ENCODE peak calls at places on chromosomes 16 and 17, in nine cellular contexts. One of them, this sample, is unnamed.

GRCh38 chr16:1494711-1495110 is 1.6 kb downstream of the TELO2 start:
- DNase-seq in HCT116: no peak
- DNase-seq in H54: no peak
- DNase-seq in pons: no peak
- DNase-seq in NCI-H526 treated with DMSO at 0.1 percent for 48 hours: no peak
- DNase-seq in NAMALWA: no peak
- DNase-seq in stromal cell of bone marrow: no peak
- DNase-seq in fibroblast of mammary gland: peak
- DNase-seq in naive thymus-derived CD8-positive, alpha-beta T cell: no peak
- DNase-seq in this sample: no peak

GRCh38 chr17:41571561-41572434 is at the start of gene KRT9:
- DNase-seq in NCI-H526 treated with DMSO at 0.1 percent for 48 hours: no peak
- DNase-seq in naive thymus-derived CD8-positive, alpha-beta T cell: no peak
- DNase-seq in fibroblast of mammary gland: no peak
- DNase-seq in HCT116: no peak
- DNase-seq in H54: no peak
- DNase-seq in NAMALWA: no peak
- DNase-seq in stromal cell of bone marrow: no peak
- DNase-seq in pons: no peak
- DNase-seq in this sample: no peak

GRCh38 chr16:69709456-69710084 is 16.8 kb downstream of the NQO1 start:
- DNase-seq in H54: peak
- DNase-seq in fibroblast of mammary gland: peak
- DNase-seq in NAMALWA: peak
- DNase-seq in stromal cell of bone marrow: peak
- DNase-seq in pons: peak
- DNase-seq in NCI-H526 treated with DMSO at 0.1 percent for 48 hours: peak
- DNase-seq in naive thymus-derived CD8-positive, alpha-beta T cell: peak
- DNase-seq in HCT116: peak
- DNase-seq in this sample: no peak

GRCh38 chr17:83193336-83194188 is 114.2 kb downstream of the METRNL start:
- DNase-seq in NCI-H526 treated with DMSO at 0.1 percent for 48 hours: no peak
- DNase-seq in HCT116: no peak
- DNase-seq in pons: no peak
- DNase-seq in NAMALWA: peak
- DNase-seq in stromal cell of bone marrow: no peak
- DNase-seq in H54: no peak
- DNase-seq in fibroblast of mammary gland: peak
- DNase-seq in naive thymus-derived CD8-positive, alpha-beta T cell: no peak
- DNase-seq in this sample: no peak

GRCh38 chr17:15917439-15918027 is 27.4 kb upstream of the ADORA2B start:
- DNase-seq in stromal cell of bone marrow: no peak
- DNase-seq in HCT116: no peak
- DNase-seq in H54: no peak
- DNase-seq in NCI-H526 treated with DMSO at 0.1 percent for 48 hours: no peak
- DNase-seq in fibroblast of mammary gland: no peak
- DNase-seq in NAMALWA: no peak
- DNase-seq in pons: no peak
- DNase-seq in naive thymus-derived CD8-positive, alpha-beta T cell: no peak
- DNase-seq in this sample: no peak

GRCh38 chr17:28717578-28718316 is at the start of gene RAB34:
- DNase-seq in NAMALWA: no peak
- DNase-seq in H54: peak
- DNase-seq in stromal cell of bone marrow: peak
- DNase-seq in fibroblast of mammary gland: peak
- DNase-seq in pons: peak
- DNase-seq in HCT116: no peak
- DNase-seq in NCI-H526 treated with DMSO at 0.1 percent for 48 hours: peak
- DNase-seq in naive thymus-derived CD8-positive, alpha-beta T cell: no peak
- DNase-seq in this sample: no peak

GRCh38 chr16:19382887-19383816 is 34.5 kb upstream of the TMC5 start:
- DNase-seq in HCT116: no peak
- DNase-seq in stromal cell of bone marrow: no peak
- DNase-seq in NCI-H526 treated with DMSO at 0.1 percent for 48 hours: no peak
- DNase-seq in H54: no peak
- DNase-seq in pons: no peak
- DNase-seq in naive thymus-derived CD8-positive, alpha-beta T cell: no peak
- DNase-seq in fibroblast of mammary gland: no peak
- DNase-seq in NAMALWA: no peak
- DNase-seq in this sample: no peak

GRCh38 chr17:951388-952132 is 28.0 kb downstream of the NXN start:
- DNase-seq in naive thymus-derived CD8-positive, alpha-beta T cell: no peak
- DNase-seq in H54: peak
- DNase-seq in pons: no peak
- DNase-seq in NAMALWA: no peak
- DNase-seq in fibroblast of mammary gland: peak
- DNase-seq in NCI-H526 treated with DMSO at 0.1 percent for 48 hours: no peak
- DNase-seq in HCT116: no peak
- DNase-seq in stromal cell of bone marrow: no peak
- DNase-seq in this sample: no peak

GRCh38 chr16:23530062-23530461 is 19.8 kb upstream of the GGA2 start:
- DNase-seq in NCI-H526 treated with DMSO at 0.1 percent for 48 hours: no peak
- DNase-seq in pons: no peak
- DNase-seq in stromal cell of bone marrow: no peak
- DNase-seq in naive thymus-derived CD8-positive, alpha-beta T cell: no peak
- DNase-seq in HCT116: no peak
- DNase-seq in H54: no peak
- DNase-seq in NAMALWA: no peak
- DNase-seq in fibroblast of mammary gland: no peak
- DNase-seq in this sample: no peak

GRCh38 chr17:58369214-58370031 is 17.4 kb upstream of the SUPT4H1 start:
- DNase-seq in HCT116: no peak
- DNase-seq in NCI-H526 treated with DMSO at 0.1 percent for 48 hours: no peak
- DNase-seq in H54: no peak
- DNase-seq in pons: no peak
- DNase-seq in naive thymus-derived CD8-positive, alpha-beta T cell: no peak
- DNase-seq in NAMALWA: no peak
- DNase-seq in stromal cell of bone marrow: no peak
- DNase-seq in fibroblast of mammary gland: no peak
- DNase-seq in this sample: no peak

GRCh38 chr17:82627405-82627804 is 20.8 kb downstream of the WDR45B start:
- DNase-seq in NCI-H526 treated with DMSO at 0.1 percent for 48 hours: peak
- DNase-seq in H54: no peak
- DNase-seq in HCT116: no peak
- DNase-seq in naive thymus-derived CD8-positive, alpha-beta T cell: no peak
- DNase-seq in NAMALWA: no peak
- DNase-seq in fibroblast of mammary gland: no peak
- DNase-seq in stromal cell of bone marrow: no peak
- DNase-seq in pons: no peak
- DNase-seq in this sample: no peak

GRCh38 chr16:27245276-27246231 is 23.0 kb downstream of the NSMCE1 start:
- DNase-seq in pons: no peak
- DNase-seq in NAMALWA: no peak
- DNase-seq in stromal cell of bone marrow: peak
- DNase-seq in naive thymus-derived CD8-positive, alpha-beta T cell: no peak
- DNase-seq in HCT116: no peak
- DNase-seq in NCI-H526 treated with DMSO at 0.1 percent for 48 hours: no peak
- DNase-seq in H54: no peak
- DNase-seq in fibroblast of mammary gland: peak
- DNase-seq in this sample: no peak

GRCh38 chr16:13316008-13316407 is 414.6 kb downstream of the SHISA9 start:
- DNase-seq in pons: no peak
- DNase-seq in HCT116: no peak
- DNase-seq in NCI-H526 treated with DMSO at 0.1 percent for 48 hours: no peak
- DNase-seq in H54: no peak
- DNase-seq in NAMALWA: no peak
- DNase-seq in fibroblast of mammary gland: peak
- DNase-seq in stromal cell of bone marrow: peak
- DNase-seq in naive thymus-derived CD8-positive, alpha-beta T cell: no peak
- DNase-seq in this sample: no peak

This sample was measured in keratinocyte.